ENCODE peak calls at places on chromosome 12, in four cellular contexts. Q, G, C and O are unnamed samples.

GRCh38 chr12:27733052-27733656 is 22.5 kb downstream of the MRPS35 start:
- DNase-seq in C (no peak), G (peak), Q (peak), O (no peak)

GRCh38 chr12:105426766-105427165 is 96.3 kb downstream of the C12orf75 start:
- DNase-seq in C (no peak), G (no peak), Q (no peak), O (no peak)

GRCh38 chr12:102034346-102034745 is 27.4 kb downstream of the WASHC3 start:
- DNase-seq in Q (no peak), G (no peak), C (no peak), O (no peak)

GRCh38 chr12:45130881-45131281 is 80.0 kb upstream of the DBX2 start:
- DNase-seq in G (peak), C (peak), Q (peak), O (no peak)

GRCh38 chr12:50929831-50930230 is 22.5 kb upstream of the HIGD1C start:
- DNase-seq in Q (no peak), C (no peak), G (no peak), O (no peak)

GRCh38 chr12:30806989-30807694 is 52.4 kb upstream of the CAPRIN2 start:
- DNase-seq in C (peak), G (peak), Q (peak), O (no peak)

GRCh38 chr12:42707312-42707711 is 117.8 kb upstream of the PRICKLE1 start:
- DNase-seq in C (no peak), G (no peak), Q (no peak), O (no peak)

GRCh38 chr12:3293446-3294161 is 197.4 kb upstream of the PRMT8 start:
- DNase-seq in C (no peak), Q (peak), G (no peak), O (no peak)

GRCh38 chr12:70920251-70920851 is at the start of gene PTPRR:
- DNase-seq in G (no peak), C (no peak), Q (no peak), O (no peak)

GRCh38 chr12:65741662-65742480 is 82.4 kb upstream of the HMGA2 start:
- DNase-seq in Q (peak), C (no peak), G (peak), O (peak)

GRCh38 chr12:64997858-64998257 is 123.2 kb downstream of the WIF1 start:
- DNase-seq in C (no peak), G (peak), Q (no peak), O (no peak)

GRCh38 chr12:46260153-46260912 is 8.5 kb downstream of the SLC38A1 start:
- DNase-seq in Q (no peak), C (no peak), G (no peak), O (no peak)

GRCh38 chr12:62319058-62319457 is 58.9 kb downstream of the USP15 start:
- DNase-seq in G (no peak), C (no peak), Q (no peak), O (no peak)

GRCh38 chr12:124914392-124915248 is at the start of gene UBC:
- DNase-seq in C (peak), G (peak), Q (peak), O (peak)

GRCh38 chr12:124756151-124756550 is 107.5 kb downstream of the SCARB1 start:
- DNase-seq in G (no peak), C (no peak), Q (no peak), O (no peak)

GRCh38 chr12:62813031-62813829 is 121.7 kb downstream of the PPM1H start:
- DNase-seq in G (no peak), Q (peak), C (peak), O (peak)

GRCh38 chr12:5619628-5620027 is 187.7 kb downstream of the NTF3 start:
- DNase-seq in Q (no peak), C (no peak), G (no peak), O (no peak)

GRCh38 chr12:98227162-98227561 is 288.2 kb upstream of the TMPO start:
- DNase-seq in Q (no peak), G (peak), C (no peak), O (no peak)

GRCh38 chr12:89134213-89134770 is 218.0 kb downstream of the DUSP6 start:
- DNase-seq in G (peak), C (no peak), Q (no peak), O (no peak)

GRCh38 chr12:38282886-38283285 is 33.7 kb upstream of the ALG10B start:
- DNase-seq in C (no peak), Q (peak), G (no peak), O (no peak)

GRCh38 chr12:24719293-24719721 is 229.6 kb downstream of the BCAT1 start:
- DNase-seq in C (no peak), G (no peak), Q (peak), O (no peak)

GRCh38 chr12:113238309-113238708 is 17.0 kb downstream of the TPCN1 start:
- DNase-seq in Q (no peak), C (no peak), G (no peak), O (no peak)

GRCh38 chr12:52395761-52396434 is 10.2 kb downstream of the KRT82 start:
- DNase-seq in Q (peak), G (peak), C (peak), O (no peak)

GRCh38 chr12:2052861-2053674 is at the start of gene CACNA1C:
- DNase-seq in Q (peak), C (peak), G (no peak), O (peak)

GRCh38 chr12:104596128-104596799 is 139.5 kb downstream of the CHST11 start:
- DNase-seq in G (no peak), Q (no peak), C (no peak), O (no peak)

GRCh38 chr12:5329118-5329517 is 102.8 kb upstream of the NTF3 start:
- DNase-seq in G (no peak), C (no peak), Q (no peak), O (no peak)

GRCh38 chr12:44000309-44000952 is 164.6 kb downstream of the TMEM117 start:
- DNase-seq in Q (peak), C (peak), G (peak), O (no peak)

GRCh38 chr12:103851127-103851526 is 10.1 kb upstream of the NT5DC3 start:
- DNase-seq in G (no peak), C (no peak), Q (no peak), O (no peak)

GRCh38 chr12:110928700-110929099 is 8.3 kb upstream of the MYL2 start:
- DNase-seq in Q (no peak), C (no peak), G (no peak), O (peak)

GRCh38 chr12:104669057-104669770 is 212.5 kb downstream of the CHST11 start:
- DNase-seq in Q (peak), G (no peak), C (peak), O (peak)

GRCh38 chr12:132153501-132154340 is 9.5 kb downstream of the NOC4L start:
- DNase-seq in Q (peak), C (peak), G (peak), O (peak)

GRCh38 chr12:66319266-66319954 is 17.1 kb downstream of the HELB start:
- DNase-seq in C (no peak), G (no peak), Q (no peak), O (no peak)

GRCh38 chr12:124392991-124393790 is 98.3 kb downstream of the RFLNA start:
- DNase-seq in Q (peak), C (peak), G (no peak), O (peak)

GRCh38 chr12:45076417-45077031 is 25.6 kb upstream of the DBX2 start:
- DNase-seq in C (no peak), G (no peak), Q (no peak), O (no peak)

GRCh38 chr12:46160081-46160980 is 108.5 kb downstream of the SLC38A1 start:
- DNase-seq in C (no peak), G (no peak), Q (peak), O (no peak)

GRCh38 chr12:3728686-3729085 is 24.2 kb downstream of the CRACR2A start:
- DNase-seq in Q (no peak), C (no peak), G (no peak), O (no peak)

GRCh38 chr12:6215120-6215807 is 15.1 kb downstream of the CD9 start:
- DNase-seq in G (no peak), Q (no peak), C (no peak), O (peak)

GRCh38 chr12:14952295-14952995 is 9.0 kb downstream of the ARHGDIB start:
- DNase-seq in C (peak), G (peak), Q (peak), O (no peak)

GRCh38 chr12:14953752-14954151 is 7.6 kb downstream of the ARHGDIB start:
- DNase-seq in C (no peak), G (no peak), Q (no peak), O (no peak)

GRCh38 chr12:14950982-14951746 is 10.2 kb downstream of the ARHGDIB start:
- DNase-seq in G (peak), Q (peak), C (peak), O (peak)

GRCh38 chr12:14955876-14956811 is 5.3 kb downstream of the ARHGDIB start:
- DNase-seq in Q (no peak), G (no peak), C (no peak), O (no peak)

DNA sequence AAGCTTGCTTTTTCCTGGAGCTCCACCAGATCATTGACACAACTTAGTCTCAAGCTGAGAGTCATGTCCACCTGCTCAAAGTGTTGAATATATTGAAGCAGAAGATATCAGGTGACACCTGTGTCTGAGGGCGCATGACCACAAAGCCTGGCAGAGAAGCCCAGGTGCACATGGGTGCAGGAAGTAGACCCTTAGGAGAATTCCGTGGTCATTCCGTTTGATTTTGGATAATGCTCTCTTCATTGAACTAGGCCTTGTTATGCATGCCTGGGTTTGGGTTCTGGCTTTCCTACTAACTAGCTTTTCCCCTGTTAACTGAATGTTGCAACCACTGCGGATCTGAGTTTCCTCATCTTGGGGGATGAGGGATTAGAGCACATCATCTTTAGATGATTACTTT is 7.1 kb downstream of the ARHGDIB start:
- DNase-seq in Q (no peak), G (no peak), C (no peak), O (no peak)
- H3K27ac ChIP-seq in Q (no peak), G (no peak), C (no peak), O (peak)

GRCh38 chr12:54631551-54631950 is 3.1 kb downstream of the LACRT start:
- DNase-seq in C (no peak), Q (no peak), G (no peak), O (no peak)

GRCh38 chr12:54628186-54628846 is 6.4 kb downstream of the LACRT start:
- DNase-seq in C (no peak), G (no peak), Q (no peak), O (no peak)

GRCh38 chr12:54629925-54630324 is 4.8 kb downstream of the LACRT start:
- DNase-seq in Q (no peak), G (no peak), C (no peak), O (no peak)

GRCh38 chr12:54624316-54625279 is 10.1 kb downstream of the LACRT start:
- DNase-seq in C (no peak), Q (no peak), G (peak), O (no peak)

GRCh38 chr12:54627304-54627703 is 7.4 kb downstream of the LACRT start:
- DNase-seq in Q (no peak), G (no peak), C (no peak), O (no peak)
- H3K27ac ChIP-seq in Q (no peak), G (no peak), C (no peak), O (no peak)

GRCh38 chr12:94983321-94983720 is 20.2 kb downstream of the NDUFA12 start:
- DNase-seq in Q (no peak), C (no peak), G (no peak), O (no peak)

GRCh38 chr12:94982456-94982855 is 21.0 kb downstream of the NDUFA12 start:
- DNase-seq in G (no peak), C (no peak), Q (no peak), O (no peak)

GRCh38 chr12:94988471-94988870 is 15.0 kb downstream of the NDUFA12 start:
- DNase-seq in C (no peak), G (no peak), Q (no peak), O (no peak)

GRCh38 chr12:94990222-94990621 is 13.3 kb downstream of the NDUFA12 start:
- DNase-seq in C (no peak), Q (no peak), G (no peak), O (no peak)

GRCh38 chr12:94987806-94988205 is 15.7 kb downstream of the NDUFA12 start:
- DNase-seq in G (no peak), Q (no peak), C (no peak), O (no peak)
- H3K27ac ChIP-seq in G (no peak), Q (no peak), C (no peak), O (no peak)

DNA sequence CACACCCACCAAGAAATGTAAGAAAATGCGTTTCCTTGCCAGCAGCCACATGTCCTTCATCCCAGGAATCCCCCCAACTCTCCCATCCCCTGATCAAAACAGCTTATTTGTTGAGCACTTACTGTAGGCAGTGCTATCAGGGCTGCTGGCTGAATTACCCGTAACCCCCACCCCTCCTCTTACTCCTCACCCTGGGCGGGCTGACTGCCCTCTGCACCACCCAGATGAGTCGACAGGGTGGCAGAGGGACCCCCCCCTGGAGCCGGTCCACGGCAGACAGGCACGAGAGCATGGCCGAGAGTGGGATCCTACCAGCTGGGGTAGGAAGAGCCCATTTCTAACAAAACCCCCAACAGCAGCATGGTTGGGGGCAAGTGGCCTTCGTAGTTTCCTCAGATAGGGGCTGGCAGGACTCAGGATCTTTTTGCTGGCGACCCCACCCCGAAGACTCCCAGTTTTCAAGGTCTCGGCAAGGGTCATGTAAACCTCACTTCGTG is 1.1 kb upstream of the RHOF start:
- DNase-seq in Q (no peak), C (no peak), G (no peak), O (no peak)
- H3K27ac ChIP-seq in Q (peak), C (peak), G (peak), O (peak)

GRCh38 chr12:41497362-41497761 is 309.2 kb downstream of the PDZRN4 start:
- DNase-seq in Q (no peak), C (no peak), G (no peak), O (no peak)
- H3K27ac ChIP-seq in Q (no peak), C (no peak), G (no peak), O (no peak)

DNA sequence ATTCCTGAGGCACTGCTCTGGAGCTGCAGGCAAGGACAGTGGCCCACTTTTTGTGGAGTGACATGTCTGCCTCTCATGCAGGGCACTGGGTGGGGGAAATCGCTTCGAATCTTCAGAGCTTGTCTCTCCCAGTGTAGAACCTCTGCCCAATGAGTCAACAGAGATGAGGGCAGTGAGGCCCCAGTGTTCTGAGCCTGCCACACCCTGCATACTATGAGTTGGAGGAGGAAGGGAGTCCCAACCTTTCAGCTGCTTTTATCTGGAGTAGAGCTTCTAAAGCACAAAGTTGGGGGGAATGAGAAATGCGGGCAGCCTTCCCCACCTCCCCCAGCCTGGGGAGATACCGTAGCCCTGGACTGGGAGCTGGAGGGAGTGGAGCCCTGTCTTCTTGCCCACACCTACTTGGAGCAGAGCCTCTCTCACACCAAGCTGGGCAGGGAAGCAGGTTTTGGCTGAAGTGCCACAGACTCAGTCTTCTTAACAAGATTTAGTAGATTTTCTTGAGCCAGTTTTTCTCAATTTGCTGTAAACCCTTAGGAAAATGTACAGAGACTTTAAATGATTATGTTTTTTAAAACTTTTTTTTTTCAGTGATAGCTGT is 159.1 kb downstream of the ADGRD1 start:
- DNase-seq in G (no peak), C (no peak), Q (peak), O (no peak)
- H3K27ac ChIP-seq in G (no peak), C (no peak), Q (no peak), O (no peak)

GRCh38 chr12:93375906-93376305 is 1.8 kb upstream of the NUDT4 start:
- DNase-seq in C (no peak), Q (no peak), G (no peak), O (no peak)

GRCh38 chr12:93376436-93377251 is 1.1 kb upstream of the NUDT4 start:
- DNase-seq in G (peak), C (peak), Q (no peak), O (peak)

GRCh38 chr12:93378373-93379310 is 917 bp downstream of the NUDT4 start:
- DNase-seq in G (no peak), Q (peak), C (peak), O (no peak)

GRCh38 chr12:93379432-93380308 is 1.9 kb downstream of the NUDT4 start:
- DNase-seq in G (no peak), C (no peak), Q (no peak), O (no peak)

DNA sequence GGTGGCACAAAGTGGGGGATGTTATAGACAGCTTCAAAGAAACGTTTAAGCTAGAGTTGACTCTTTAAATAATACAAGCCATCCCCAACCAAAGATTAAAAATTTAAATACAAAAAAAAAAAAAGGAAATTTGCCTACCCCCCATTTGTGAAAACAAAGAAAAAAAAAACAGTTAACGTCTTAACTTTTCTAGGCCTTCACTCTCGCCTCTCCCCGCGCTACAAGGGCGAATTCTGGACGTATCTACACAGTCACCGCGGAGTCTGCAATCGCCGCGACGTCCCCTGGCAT is 528 bp upstream of the NUDT4 start:
- DNase-seq in C (no peak), G (no peak), Q (no peak), O (no peak)
- H3K27ac ChIP-seq in C (peak), G (peak), Q (peak), O (peak)

GRCh38 chr12:56128669-56129209 is 672 bp downstream of the ESYT1 start:
- DNase-seq in G (no peak), C (peak), Q (peak), O (peak)
- H3K27ac ChIP-seq in G (peak), C (peak), Q (peak), O (peak)